ENCODE peak calls at places on chromosomes 3 and 15, in four cellular contexts. A is K562, J is HCT116, F is HepG2. G is an unnamed sample.

GRCh38 chr15:41476416-41477048 is 17.1 kb upstream of the ITPKA start:
- DNase-seq in J (no peak), F (no peak), A (no peak), G (no peak)

GRCh38 chr3:66378256-66378655 is 122.6 kb downstream of the LRIG1 start:
- DNase-seq in A (peak; percentile 19), F (no peak), J (peak; percentile 6), G (peak; percentile 15)

GRCh38 chr15:99931703-99932603 is 198.7 kb upstream of the LYSMD4 start:
- DNase-seq in J (no peak), F (no peak), A (no peak), G (no peak)

GRCh38 chr15:84816694-84817460 is at the start of gene ALPK3:
- DNase-seq in A (no peak), J (no peak), F (no peak), G (no peak)

GRCh38 chr3:12909710-12910109 is 68.3 kb upstream of the RPL32 start:
- DNase-seq in A (no peak), F (no peak), J (no peak), G (no peak)

GRCh38 chr3:44795197-44795596 is 33.6 kb downstream of the KIF15 start:
- DNase-seq in J (no peak), A (no peak), F (no peak), G (no peak)

GRCh38 chr3:52062499-52062898 is 6.1 kb upstream of the DUSP7 start:
- DNase-seq in J (peak; percentile 54), A (no peak), F (no peak), G (no peak)

GRCh38 chr15:40283615-40284306 is 897 bp upstream of the ANKRD63 start:
- DNase-seq in F (no peak), A (no peak), J (no peak), G (no peak)

GRCh38 chr3:153284282-153284938 is 122.4 kb downstream of the RAP2B start:
- DNase-seq in A (no peak), J (peak; percentile 61), F (peak; percentile 10), G (no peak)

GRCh38 chr3:154240235-154240634 is 84.1 kb downstream of the DHX36 start:
- DNase-seq in A (no peak), J (no peak), F (no peak), G (no peak)

GRCh38 chr15:93265046-93265658 is 176.1 kb upstream of the RGMA start:
- DNase-seq in J (no peak), F (peak; percentile 3), A (no peak), G (no peak)

GRCh38 chr3:179733797-179734196 is 81.0 kb downstream of the USP13 start:
- DNase-seq in F (no peak), A (no peak), J (no peak), G (no peak)

GRCh38 chr3:131602011-131602779 is 99.4 kb upstream of the MRPL3 start:
- DNase-seq in A (peak; percentile 9), F (no peak), J (no peak), G (no peak)

GRCh38 chr3:159260049-159260662 is 458.3 kb downstream of the MFSD1 start:
- DNase-seq in J (peak; percentile 45), F (peak; percentile 56), A (peak; percentile 31), G (no peak)

GRCh38 chr15:68056097-68056865 is 2.2 kb downstream of the PIAS1 start:
- DNase-seq in A (no peak), F (no peak), J (no peak), G (no peak)

GRCh38 chr3:30206051-30206450 is 400.4 kb upstream of the TGFBR2 start:
- DNase-seq in F (no peak), J (no peak), A (no peak), G (no peak)

GRCh38 chr15:101124731-101125558 is 126.9 kb downstream of the CHSY1 start:
- DNase-seq in F (no peak), J (peak; percentile 15), A (no peak), G (no peak)

GRCh38 chr3:172885704-172886103 is 135.2 kb downstream of the ECT2 start:
- DNase-seq in J (no peak), F (peak; percentile 1), A (no peak), G (no peak)

GRCh38 chr3:37256447-37256846 is 82.1 kb upstream of the LRRFIP2 start:
- DNase-seq in F (peak; percentile 17), A (no peak), J (no peak), G (no peak)

GRCh38 chr3:23324745-23325144 is 121.6 kb downstream of the UBE2E2 start:
- DNase-seq in A (no peak), J (no peak), F (no peak), G (no peak)

GRCh38 chr3:115498898-115499297 is 124.4 kb upstream of the GAP43 start:
- DNase-seq in F (no peak), J (no peak), A (no peak), G (no peak)

GRCh38 chr15:52295421-52295991 is at the start of gene MYO5C:
- DNase-seq in A (no peak), F (peak; percentile 68), J (peak; percentile 64), G (peak; percentile 57)

GRCh38 chr3:59698091-59698490 is 648.3 kb upstream of the CFAP20DC start:
- DNase-seq in J (no peak), F (no peak), A (no peak), G (no peak)

GRCh38 chr15:70160267-70160666 is 62.5 kb upstream of the TLE3 start:
- DNase-seq in A (no peak), F (no peak), J (no peak), G (no peak)

GRCh38 chr3:71392277-71392676 is 191.3 kb downstream of the FOXP1 start:
- DNase-seq in J (no peak), A (no peak), F (no peak), G (no peak)

GRCh38 chr15:89680282-89680873 is 1.2 kb upstream of the PLIN1 start:
- DNase-seq in J (no peak), F (peak; percentile 80), A (no peak), G (no peak)
- TF ChIP-seq SP1 in J (no peak), F (no peak), A (no peak), G (no peak)

GRCh38 chr15:74396445-74397238 is 29.2 kb upstream of the CYP11A1 start:
- DNase-seq in F (peak; percentile 84), A (no peak), J (peak; percentile 89), G (no peak)

GRCh38 chr15:74395319-74396145 is 28.1 kb upstream of the CYP11A1 start:
- DNase-seq in A (no peak), F (no peak), J (no peak), G (no peak)

GRCh38 chr15:74397239-74398068 is 30.0 kb upstream of the CYP11A1 start:
- DNase-seq in J (no peak), F (no peak), A (no peak), G (no peak)

GRCh38 chr15:74394090-74394846 is 26.8 kb upstream of the CYP11A1 start:
- DNase-seq in F (no peak), A (no peak), J (no peak), G (no peak)

DNA sequence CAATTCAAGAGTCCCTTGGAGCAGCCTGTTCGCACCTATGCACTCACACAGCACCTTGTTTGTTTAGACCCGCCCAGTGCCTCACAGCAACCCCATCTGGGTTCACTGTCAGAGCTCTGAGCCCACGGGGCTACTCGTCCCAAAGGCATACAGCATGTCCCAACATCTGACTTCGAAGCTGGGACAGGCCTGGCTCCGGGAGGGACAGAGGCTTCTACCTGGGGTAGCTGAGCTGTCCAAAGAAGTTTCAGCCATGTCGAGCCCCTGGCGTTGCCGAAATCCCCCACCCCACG is 28.6 kb upstream of the CYP11A1 start:
- DNase-seq in F (no peak), A (no peak), J (no peak), G (no peak)
- H3K4me3 ChIP-seq in F (peak overlapping the region; percentile 34), A (no peak overlapping the region), J (no peak overlapping the region), G (no peak overlapping the region)

DNA sequence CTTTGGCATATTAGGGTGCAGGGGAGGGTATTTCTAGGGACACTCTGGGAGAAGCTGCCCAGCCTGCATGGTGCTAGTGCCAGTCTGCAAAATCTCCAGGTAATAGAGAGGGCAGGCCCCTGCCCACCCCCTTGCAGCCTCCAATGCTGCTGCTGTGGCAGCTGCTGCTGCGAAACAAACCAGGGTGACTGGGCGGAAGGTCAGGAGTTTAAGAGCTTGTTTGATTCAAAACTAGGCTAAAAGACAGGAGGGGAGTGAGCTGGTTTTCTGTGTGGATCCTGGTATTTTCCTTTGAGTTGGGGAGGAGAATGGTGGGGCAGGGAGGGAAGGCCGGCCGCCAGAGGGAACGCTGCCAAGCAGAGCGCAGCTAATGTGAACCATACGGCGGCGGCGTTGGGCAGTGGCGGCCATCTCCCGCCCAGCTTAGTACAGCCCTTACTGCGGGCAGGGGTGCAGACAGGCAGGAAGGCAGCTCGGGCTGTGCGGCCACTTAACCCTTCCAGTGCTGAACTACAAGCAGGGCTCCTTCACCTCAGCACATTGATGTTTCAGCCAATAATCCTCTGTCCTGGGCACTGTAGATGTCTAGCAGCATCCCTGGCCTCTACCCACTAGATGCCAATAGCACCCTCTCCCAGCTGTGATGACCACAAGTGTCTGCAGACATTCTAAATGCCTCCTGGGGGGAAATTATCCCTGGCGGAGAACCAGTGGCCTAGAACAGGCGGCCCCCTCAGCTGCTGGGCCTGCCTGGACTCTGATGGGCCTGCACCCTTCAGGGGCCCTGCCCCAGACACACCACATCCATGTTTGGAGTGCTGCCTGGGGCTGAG is 125.7 kb downstream of the EEFSEC start:
- DNase-seq in J (no peak), A (no peak), F (no peak), G (peak; percentile 59)
- TF ChIP-seq ZNF274 in J (no peak), A (no peak), F (no peak), G (no peak)

DNA sequence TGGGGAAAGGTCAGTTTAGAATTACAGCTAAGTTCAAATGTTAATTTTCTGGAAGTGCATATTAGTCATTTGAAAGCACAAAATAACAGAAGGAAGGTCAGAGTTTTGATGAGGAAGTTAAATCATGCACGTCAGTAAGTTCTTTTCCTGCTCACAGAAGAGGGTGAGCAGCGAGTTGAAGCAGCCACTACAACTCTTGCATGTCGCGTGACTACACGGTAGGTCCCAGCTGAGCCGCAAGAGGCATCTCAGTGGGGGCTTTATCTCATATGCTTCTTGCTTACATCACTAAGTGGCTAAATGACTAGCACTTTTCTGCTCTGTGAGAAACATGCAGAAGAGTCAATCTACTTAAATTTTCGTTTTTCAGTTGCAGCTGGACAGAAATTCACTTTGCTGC is 21.3 kb upstream of the SEC62 start:
- DNase-seq in F (no peak), J (no peak), A (peak; percentile 24), G (no peak)
- TF ChIP-seq SP1 in F (no peak), J (no peak), A (no peak), G (no peak)

GRCh38 chr3:72998489-72998888 is 1.9 kb downstream of the PPP4R2 start:
- DNase-seq in F (no peak), A (no peak), J (no peak), G (no peak)
- H3K4me3 ChIP-seq in F (peak overlapping the region; percentile 80), A (peak overlapping the region; percentile 85), J (no peak overlapping the region), G (peak overlapping the region; percentile 90)

GRCh38 chr3:182628531-182628930 is 164.8 kb upstream of the ATP11B start:
- DNase-seq in J (no peak), F (no peak), A (no peak), G (no peak)
- TF ChIP-seq ZNF274 in J (no peak), F (no peak), A (no peak), G (no peak)